ENCODE peak calls at places on chromosomes 7 and 10, in seven cellular contexts. C is spleen, Q is right cardiac atrium, J is suprapubic skin, V is aorta, M is thyroid gland, O is Peyer's patch. G is an unnamed sample.
A peak's percentile ranks its signal among the peaks of the same experiment; 100 is the strongest.

GRCh38 chr7:2551418-2551817 is 3.9 kb downstream of the BRAT1 start:
- DNase-seq in C (no peak), M (no peak), Q (no peak), V (no peak), O (no peak), J (no peak), G (peak; percentile 9)

GRCh38 chr7:122675621-122676020 is 23.3 kb downstream of the RNF133 start:
- DNase-seq in O (no peak), C (no peak), J (no peak), M (no peak), V (no peak), Q (no peak), G (no peak)

GRCh38 chr10:96719850-96720421 is 378 bp downstream of the PIK3AP1 start:
- DNase-seq in C (peak; percentile 96), M (peak; percentile 61), O (peak; percentile 76), V (peak; percentile 87), J (peak; percentile 82), Q (peak; percentile 59), G (peak; percentile 87)

GRCh38 chr7:103857435-103857834 is 132.0 kb downstream of the RELN start:
- DNase-seq in C (no peak), O (no peak), Q (no peak), M (no peak), J (no peak), V (no peak), G (no peak)

GRCh38 chr10:28768227-28768626 is 90.9 kb downstream of the BAMBI start:
- DNase-seq in Q (no peak), C (no peak), O (no peak), J (no peak), V (no peak), M (no peak), G (no peak)

GRCh38 chr10:22837351-22837750 is 90.5 kb upstream of the ARMC3 start:
- DNase-seq in Q (no peak), O (no peak), M (no peak), C (no peak), V (no peak), J (no peak), G (no peak)

GRCh38 chr7:17640730-17641377 is 299.4 kb downstream of the SNX13 start:
- DNase-seq in Q (no peak), J (no peak), V (no peak), M (peak; percentile 17), C (no peak), O (no peak), G (no peak)

GRCh38 chr10:76632158-76633051 is 1005.2 kb downstream of the KCNMA1 start:
- DNase-seq in M (peak; percentile 38), O (no peak), V (no peak), J (no peak), Q (peak; percentile 24), C (no peak), G (no peak)

GRCh38 chr7:106116162-106116704 is 4.1 kb upstream of the SYPL1 start:
- DNase-seq in V (no peak), J (no peak), Q (no peak), C (no peak), M (no peak), O (no peak), G (no peak)

GRCh38 chr10:86254526-86255174 is 111.9 kb downstream of the GRID1 start:
- DNase-seq in O (peak; percentile 45), M (no peak), J (peak; percentile 74), C (peak; percentile 64), V (peak; percentile 55), Q (no peak), G (peak; percentile 40)

GRCh38 chr7:37052673-37053072 is 328.4 kb upstream of the AOAH start:
- DNase-seq in J (no peak), O (no peak), Q (peak; percentile 16), M (no peak), V (no peak), C (no peak), G (no peak)

DNA sequence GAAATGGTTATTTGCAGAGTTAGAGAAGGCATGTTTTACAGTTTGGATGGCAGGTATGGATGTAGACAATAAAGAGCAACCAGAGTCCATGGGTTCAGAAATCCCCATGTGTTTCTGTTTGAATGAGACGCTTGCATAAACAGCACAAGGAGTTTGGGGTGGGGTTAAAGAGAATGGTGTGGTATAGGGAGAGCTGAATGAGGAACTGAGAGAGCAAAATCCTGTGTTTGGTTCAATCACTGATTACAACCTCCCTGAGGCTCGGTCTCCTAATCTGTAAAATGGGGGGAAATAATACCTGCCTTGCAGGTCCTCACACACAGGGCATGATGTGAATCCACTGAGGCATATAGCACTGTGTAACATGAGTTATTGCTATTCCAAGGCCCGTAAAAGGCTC is 23.7 kb downstream of the CAV1 start:
- DNase-seq in V (no peak), M (no peak), C (no peak), O (no peak), J (no peak), Q (no peak), G (no peak)
- H3K4me1 ChIP-seq in V (peaks cover 4% of the 10 kb centered on the region), M (peaks cover 11% of the 10 kb centered on the region), C (no peaks in the 10 kb centered on the region), O (no peaks in the 10 kb centered on the region), J (peaks cover 18% of the 10 kb centered on the region), Q (peaks cover 27% of the 10 kb centered on the region), G (peaks cover 4% of the 10 kb centered on the region)

GRCh38 chr7:130921391-130922180 is 187.6 kb upstream of the KLF14 start:
- DNase-seq in M (peak; percentile 95), J (no peak), C (no peak), V (peak; percentile 85), Q (peak; percentile 81), O (peak; percentile 69), G (no peak)

GRCh38 chr7:130920122-130920521 is 186.1 kb upstream of the KLF14 start:
- DNase-seq in M (no peak), Q (no peak), O (no peak), C (no peak), V (no peak), J (no peak), G (no peak)

GRCh38 chr7:130918129-130919052 is 184.4 kb upstream of the KLF14 start:
- DNase-seq in Q (no peak), M (no peak), C (no peak), J (no peak), V (no peak), O (no peak), G (no peak)

GRCh38 chr7:130917669-130918128 is 183.7 kb upstream of the KLF14 start:
- DNase-seq in Q (no peak), J (no peak), M (no peak), V (no peak), C (no peak), O (no peak), G (no peak)

DNA sequence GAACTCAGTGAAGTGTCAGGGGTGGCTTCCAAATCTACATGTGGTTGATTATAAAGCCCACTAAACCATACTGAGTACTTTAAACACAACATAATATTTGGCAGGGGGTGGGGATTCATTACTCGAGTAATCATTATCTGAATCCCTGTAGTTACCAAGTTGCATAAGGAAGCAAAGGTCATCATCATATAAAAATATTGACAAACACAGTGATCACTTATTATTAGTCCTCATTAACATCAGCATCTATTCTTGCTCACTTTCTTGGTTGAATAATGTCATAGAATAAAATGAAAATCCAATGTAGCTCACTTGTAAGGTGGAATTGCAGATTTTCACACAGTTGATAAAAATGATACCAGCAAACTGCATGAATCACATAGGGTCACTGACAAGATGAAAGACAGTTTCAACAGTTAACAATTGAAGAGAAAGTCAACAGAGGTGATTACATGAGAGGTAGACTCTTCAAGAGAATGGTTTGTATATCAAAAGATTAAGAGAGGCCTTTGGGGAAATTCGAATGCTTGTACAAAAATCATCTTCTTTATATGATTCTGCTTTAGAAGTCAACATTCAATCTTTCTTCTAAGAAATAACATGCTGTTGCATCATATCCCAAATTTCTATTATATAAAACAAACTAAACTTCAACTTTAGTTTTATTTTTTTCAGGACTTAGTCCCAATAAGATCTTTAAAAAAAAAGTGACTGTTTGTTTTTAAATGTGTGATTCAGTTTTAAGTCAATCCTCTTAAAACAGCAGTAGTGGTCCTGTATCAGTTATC is 185.5 kb upstream of the KLF14 start:
- DNase-seq in V (no peak), O (no peak), J (no peak), Q (no peak), M (no peak), C (no peak), G (no peak)
- H3K4me1 ChIP-seq in V (peaks cover 15% of the 10 kb centered on the region), O (peaks cover 90% of the 10 kb centered on the region), J (peaks cover 73% of the 10 kb centered on the region), Q (peaks cover 30% of the 10 kb centered on the region), M (peaks cover 92% of the 10 kb centered on the region), C (peaks cover 63% of the 10 kb centered on the region), G (peaks cover 53% of the 10 kb centered on the region)

DNA sequence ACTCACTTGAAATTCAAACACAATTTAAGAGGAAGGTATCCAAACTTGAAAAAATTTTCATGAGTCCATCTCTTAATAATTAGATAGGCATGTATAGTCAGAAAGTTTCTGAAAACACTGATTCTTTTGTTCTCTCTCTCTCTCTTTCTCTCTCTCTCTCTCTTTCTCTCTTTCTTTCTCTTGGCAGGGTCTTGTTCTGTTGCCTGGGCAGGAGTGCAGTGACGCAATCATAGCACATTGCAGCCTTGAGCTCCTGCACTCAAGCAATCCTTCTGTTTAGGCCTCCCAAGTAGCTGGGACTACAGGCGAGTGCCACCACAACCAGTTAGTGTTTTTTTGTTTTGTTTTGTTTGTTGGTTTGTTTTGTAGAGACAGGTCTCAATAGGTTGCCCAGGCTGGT is 59.3 kb downstream of the PRTFDC1 start:
- DNase-seq in C (no peak), J (no peak), O (no peak), Q (no peak), M (no peak), V (no peak), G (no peak)
- H3K4me1 ChIP-seq in C (peaks cover 8% of the 10 kb centered on the region), J (peaks cover 10% of the 10 kb centered on the region), O (no peaks in the 10 kb centered on the region), Q (no peaks in the 10 kb centered on the region), M (no peaks in the 10 kb centered on the region), V (no peaks in the 10 kb centered on the region), G (peaks cover 9% of the 10 kb centered on the region)

DNA sequence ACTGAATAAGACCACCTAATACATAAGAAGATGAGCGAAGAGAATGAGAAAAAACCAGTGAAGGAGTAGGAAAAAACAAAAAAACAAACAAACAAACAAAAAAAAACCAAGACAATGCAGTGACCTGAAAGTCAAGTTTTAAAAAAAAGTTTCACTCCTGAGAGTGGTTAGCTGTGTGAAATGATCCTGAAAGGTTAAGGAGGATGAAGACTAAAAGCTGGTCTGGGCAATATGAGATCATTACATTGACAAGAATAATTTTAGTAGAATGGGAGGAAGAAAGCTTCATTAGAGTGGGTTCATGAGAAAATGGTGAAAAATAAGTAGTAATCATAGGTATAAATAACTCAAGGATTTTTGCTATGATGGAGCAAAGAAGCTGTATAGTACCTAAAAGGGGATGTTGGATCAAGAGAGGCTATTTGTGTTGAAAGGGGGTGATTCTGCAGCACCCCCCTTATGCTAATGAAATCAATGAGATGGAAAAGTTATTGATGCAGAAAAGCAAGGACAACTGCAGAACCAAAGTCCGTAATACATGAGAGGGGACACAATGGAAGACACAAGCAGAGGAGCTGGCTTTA is 80.2 kb downstream of the KMT2C start:
- DNase-seq in V (no peak), M (no peak), C (no peak), Q (no peak), O (no peak), J (no peak), G (no peak)
- H3K4me1 ChIP-seq in V (peaks cover 2% of the 10 kb centered on the region), M (peaks cover 26% of the 10 kb centered on the region), C (no peaks in the 10 kb centered on the region), Q (no peaks in the 10 kb centered on the region), O (no peaks in the 10 kb centered on the region), J (peaks cover 4% of the 10 kb centered on the region), G (peaks cover 4% of the 10 kb centered on the region)

GRCh38 chr7:107643938-107644703 is 16.5 kb upstream of the SLC26A4 start:
- DNase-seq in V (no peak), C (no peak), M (no peak), Q (no peak), J (no peak), O (no peak), G (no peak)
- H3K4me1 ChIP-seq in V (no peaks in the 10 kb centered on the region), C (no peaks in the 10 kb centered on the region), M (no peaks in the 10 kb centered on the region), Q (no peaks in the 10 kb centered on the region), J (no peaks in the 10 kb centered on the region), O (no peaks in the 10 kb centered on the region), G (peaks cover 9% of the 10 kb centered on the region)